ENCODE peak calls at places on chromosome 20, in seven cellular contexts. One of them, this sample, is unnamed.

GRCh38 chr20:59004763-59005522 is 2.1 kb downstream of the CTSZ start:
- DNase-seq in stromal cell of bone marrow: no peak
- DNase-seq in Calu3: no peak
- DNase-seq in brain microvascular endothelial cell: no peak
- DNase-seq in mucosa of descending colon: peak; percentile 91
- DNase-seq in fibroblast of gingiva: no peak
- DNase-seq in LoVo: no peak
- DNase-seq in this sample: peak; percentile 77

GRCh38 chr20:48680650-48681049 is 147.1 kb downstream of the PREX1 start:
- DNase-seq in stromal cell of bone marrow: no peak
- DNase-seq in Calu3: no peak
- DNase-seq in brain microvascular endothelial cell: no peak
- DNase-seq in mucosa of descending colon: no peak
- DNase-seq in fibroblast of gingiva: no peak
- DNase-seq in LoVo: no peak
- DNase-seq in this sample: no peak

GRCh38 chr20:49811825-49812462 is 684 bp upstream of the SLC9A8 start:
- DNase-seq in stromal cell of bone marrow: no peak
- DNase-seq in Calu3: no peak
- DNase-seq in brain microvascular endothelial cell: peak; percentile 29
- DNase-seq in mucosa of descending colon: no peak
- DNase-seq in fibroblast of gingiva: no peak
- DNase-seq in LoVo: no peak
- DNase-seq in this sample: no peak

GRCh38 chr20:24007073-24007595 is 18.6 kb upstream of the GGTLC1 start:
- DNase-seq in stromal cell of bone marrow: no peak
- DNase-seq in Calu3: no peak
- DNase-seq in brain microvascular endothelial cell: no peak
- DNase-seq in mucosa of descending colon: no peak
- DNase-seq in fibroblast of gingiva: no peak
- DNase-seq in LoVo: no peak
- DNase-seq in this sample: no peak

GRCh38 chr20:19907326-19908056 is 109.7 kb upstream of the NAA20 start:
- DNase-seq in stromal cell of bone marrow: no peak
- DNase-seq in Calu3: no peak
- DNase-seq in brain microvascular endothelial cell: no peak
- DNase-seq in mucosa of descending colon: no peak
- DNase-seq in fibroblast of gingiva: no peak
- DNase-seq in LoVo: no peak
- DNase-seq in this sample: no peak

GRCh38 chr20:60048634-60049578 is 90.7 kb downstream of the CDH26 start:
- DNase-seq in stromal cell of bone marrow: no peak
- DNase-seq in Calu3: no peak
- DNase-seq in brain microvascular endothelial cell: no peak
- DNase-seq in mucosa of descending colon: no peak
- DNase-seq in fibroblast of gingiva: no peak
- DNase-seq in LoVo: no peak
- DNase-seq in this sample: no peak

GRCh38 chr20:4130404-4131189 is 115.2 kb upstream of the RNF24 start:
- DNase-seq in stromal cell of bone marrow: peak; percentile 54
- DNase-seq in Calu3: peak; percentile 57
- DNase-seq in brain microvascular endothelial cell: peak; percentile 27
- DNase-seq in mucosa of descending colon: no peak
- DNase-seq in fibroblast of gingiva: peak; percentile 47
- DNase-seq in LoVo: no peak
- DNase-seq in this sample: no peak

GRCh38 chr20:8304124-8304800 is 172.2 kb downstream of the PLCB1 start:
- DNase-seq in stromal cell of bone marrow: no peak
- DNase-seq in Calu3: no peak
- DNase-seq in brain microvascular endothelial cell: no peak
- DNase-seq in mucosa of descending colon: no peak
- DNase-seq in fibroblast of gingiva: peak; percentile 49
- DNase-seq in LoVo: no peak
- DNase-seq in this sample: no peak

GRCh38 chr20:62117658-62118057 is 4.6 kb upstream of the LSM14B start:
- DNase-seq in stromal cell of bone marrow: no peak
- DNase-seq in Calu3: no peak
- DNase-seq in brain microvascular endothelial cell: no peak
- DNase-seq in mucosa of descending colon: peak; percentile 82
- DNase-seq in fibroblast of gingiva: no peak
- DNase-seq in LoVo: no peak
- DNase-seq in this sample: no peak

GRCh38 chr20:63456429-63457284 is 15.8 kb downstream of the KCNQ2 start:
- DNase-seq in stromal cell of bone marrow: no peak
- DNase-seq in Calu3: no peak
- DNase-seq in brain microvascular endothelial cell: no peak
- DNase-seq in mucosa of descending colon: no peak
- DNase-seq in fibroblast of gingiva: no peak
- DNase-seq in LoVo: no peak
- DNase-seq in this sample: no peak

GRCh38 chr20:63532449-63532971 is 4.7 kb downstream of the PTK6 start:
- DNase-seq in stromal cell of bone marrow: no peak
- DNase-seq in Calu3: no peak
- DNase-seq in brain microvascular endothelial cell: no peak
- DNase-seq in mucosa of descending colon: peak; percentile 55
- DNase-seq in fibroblast of gingiva: no peak
- DNase-seq in LoVo: no peak
- DNase-seq in this sample: no peak

This sample was measured in foreskin melanocyte.